ENCODE peak calls at places on chromosomes 6 and 20, in five cellular contexts. W, X, H, S and Q are unnamed samples.

GRCh38 chr6:87661016-87661415 is 41.0 kb downstream of the AKIRIN2 start:
- DNase-seq in W (no peak), X (no peak), H (no peak), S (no peak), Q (no peak)

GRCh38 chr6:14921878-14922277 is 324.0 kb upstream of the JARID2 start:
- DNase-seq in W (no peak), X (peak), H (no peak), S (no peak), Q (no peak)

GRCh38 chr6:105757512-105758200 is 328.5 kb upstream of the PRDM1 start:
- DNase-seq in W (no peak), X (no peak), H (peak), S (no peak), Q (no peak)

GRCh38 chr20:12949429-12949980 is 59.3 kb upstream of the SPTLC3 start:
- DNase-seq in W (no peak), X (no peak), H (no peak), S (no peak), Q (no peak)

GRCh38 chr6:159966339-159966738 is 2.5 kb upstream of the IGF2R start:
- DNase-seq in W (no peak), X (no peak), H (no peak), S (no peak), Q (no peak)

GRCh38 chr6:170129691-170130171 is 161.1 kb downstream of the DLL1 start:
- DNase-seq in W (no peak), X (peak), H (peak), S (peak), Q (no peak)

GRCh38 chr20:46088409-46089075 is 1.2 kb downstream of the NCOA5 start:
- DNase-seq in W (no peak), X (no peak), H (peak), S (no peak), Q (no peak)

GRCh38 chr6:166579234-166579575 is 7.3 kb downstream of the RAMACL start:
- DNase-seq in W (no peak), X (no peak), H (no peak), S (peak), Q (no peak)

GRCh38 chr20:45969712-45970634 is 2.0 kb downstream of the ZNF335 start:
- DNase-seq in W (peak), X (peak), H (peak), S (no peak), Q (no peak)

GRCh38 chr20:33649201-33649631 is 12.9 kb upstream of the C20orf144 start:
- DNase-seq in W (no peak), X (no peak), H (no peak), S (no peak), Q (no peak)

GRCh38 chr6:81752969-81753708 is 658 bp upstream of the TENT5A start:
- DNase-seq in W (peak), X (peak), H (peak), S (peak), Q (peak)
- TF ChIP-seq CTCF in W (peak), X (no peak), H (no peak), S (no peak), Q (no peak)

GRCh38 chr20:50854512-50855249 is 59.8 kb downstream of the BCAS4 start:
- DNase-seq in W (no peak), X (no peak), H (no peak), S (no peak), Q (no peak)

GRCh38 chr20:50848846-50849673 is 54.2 kb downstream of the BCAS4 start:
- DNase-seq in W (peak), X (no peak), H (no peak), S (no peak), Q (no peak)

GRCh38 chr20:50848341-50848808 is 53.5 kb downstream of the BCAS4 start:
- DNase-seq in W (peak), X (peak), H (peak), S (no peak), Q (no peak)

GRCh38 chr20:50852085-50852484 is 57.2 kb downstream of the BCAS4 start:
- DNase-seq in W (no peak), X (no peak), H (no peak), S (no peak), Q (no peak)

GRCh38 chr20:50850721-50851286 is 55.9 kb downstream of the BCAS4 start:
- DNase-seq in W (no peak), X (no peak), H (no peak), S (no peak), Q (no peak)
- TF ChIP-seq CTCF in W (no peak), X (no peak), H (no peak), S (no peak), Q (no peak)

DNA sequence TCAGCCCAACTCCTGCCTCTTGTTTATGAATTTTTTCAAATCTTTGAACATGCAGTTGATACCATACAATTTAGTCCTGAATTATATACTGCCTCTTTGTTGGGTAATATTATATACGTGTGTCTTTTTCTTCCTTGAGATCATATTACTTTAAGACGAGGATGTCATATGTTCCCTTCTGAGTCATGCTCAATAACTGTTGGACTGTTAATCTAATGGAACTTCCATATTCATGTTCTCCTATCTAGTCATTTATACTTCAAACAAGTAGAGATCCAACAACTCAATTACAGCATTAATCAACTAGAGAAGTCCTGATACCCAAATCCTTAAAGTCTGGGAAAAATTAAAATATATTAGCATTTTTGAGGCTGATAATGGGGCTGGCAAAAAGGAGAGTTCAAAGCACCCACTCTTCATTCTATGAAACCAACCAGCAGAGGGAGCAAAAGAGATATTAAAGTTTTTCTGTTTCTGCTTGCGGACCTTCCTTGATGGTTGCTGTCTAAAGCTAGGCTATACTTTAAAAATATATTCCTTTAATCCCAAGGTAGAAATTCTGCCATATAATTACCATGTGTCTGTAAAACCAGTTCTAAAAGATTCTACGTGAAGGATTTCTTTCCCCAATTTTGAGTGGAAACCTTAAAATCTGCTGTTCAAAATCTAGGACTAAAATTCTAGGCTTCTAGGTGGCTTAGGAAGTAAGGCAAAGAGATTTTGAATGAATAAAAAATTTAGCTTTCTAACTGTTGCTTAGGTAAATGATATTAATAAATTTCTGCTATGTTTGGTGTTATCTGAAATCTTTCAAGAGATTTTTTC is 498.9 kb downstream of the BCKDHB start:
- DNase-seq in W (no peak), X (no peak), H (peak), S (no peak), Q (peak)
- TF ChIP-seq CTCF in W (peak), X (peak), H (peak), S (peak), Q (peak)

GRCh38 chr6:30361661-30362060 is 16.7 kb downstream of the RPP21 start:
- DNase-seq in W (no peak), X (no peak), H (no peak), S (no peak), Q (no peak)

GRCh38 chr6:30360139-30360538 is 15.2 kb downstream of the RPP21 start:
- DNase-seq in W (no peak), X (no peak), H (no peak), S (no peak), Q (no peak)

GRCh38 chr6:30363459-30363858 is 18.5 kb downstream of the RPP21 start:
- DNase-seq in W (no peak), X (no peak), H (no peak), S (no peak), Q (no peak)

GRCh38 chr6:30359276-30359675 is 14.3 kb downstream of the RPP21 start:
- DNase-seq in W (no peak), X (no peak), H (no peak), S (no peak), Q (no peak)

DNA sequence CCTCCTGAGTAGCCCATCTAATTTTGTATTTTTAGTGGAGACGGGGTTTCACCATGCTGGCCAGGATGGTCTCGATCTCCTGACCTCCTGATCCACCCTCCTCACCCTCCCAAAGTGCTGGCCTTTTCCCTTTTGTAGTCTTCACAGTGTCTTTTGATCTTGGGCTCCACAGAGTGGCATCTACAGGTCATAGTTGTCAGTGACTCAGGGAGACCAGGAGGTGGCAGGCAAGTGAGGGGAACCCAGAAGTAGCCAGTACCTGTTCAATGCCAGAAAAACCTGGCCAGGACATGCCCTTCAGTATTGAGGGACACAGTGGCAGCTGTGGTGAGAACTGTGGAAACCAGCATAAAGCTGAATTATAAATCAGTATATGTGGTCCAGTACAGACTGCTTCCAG is 19.6 kb downstream of the RPP21 start:
- DNase-seq in W (no peak), X (no peak), H (no peak), S (no peak), Q (no peak)
- TF ChIP-seq CTCF in W (no peak), X (no peak), H (peak), S (no peak), Q (no peak)

GRCh38 chr20:42530855-42531674 is 658.6 kb downstream of the PTPRT start:
- DNase-seq in W (no peak), X (no peak), H (no peak), S (no peak), Q (peak)
- TF ChIP-seq CTCF in W (peak), X (peak), H (peak), S (peak), Q (peak)

GRCh38 chr6:110990835-110991576 is 9.2 kb downstream of the RPF2 start:
- DNase-seq in W (no peak), X (no peak), H (no peak), S (no peak), Q (no peak)
- TF ChIP-seq CTCF in W (no peak), X (no peak), H (no peak), S (no peak), Q (no peak)

DNA sequence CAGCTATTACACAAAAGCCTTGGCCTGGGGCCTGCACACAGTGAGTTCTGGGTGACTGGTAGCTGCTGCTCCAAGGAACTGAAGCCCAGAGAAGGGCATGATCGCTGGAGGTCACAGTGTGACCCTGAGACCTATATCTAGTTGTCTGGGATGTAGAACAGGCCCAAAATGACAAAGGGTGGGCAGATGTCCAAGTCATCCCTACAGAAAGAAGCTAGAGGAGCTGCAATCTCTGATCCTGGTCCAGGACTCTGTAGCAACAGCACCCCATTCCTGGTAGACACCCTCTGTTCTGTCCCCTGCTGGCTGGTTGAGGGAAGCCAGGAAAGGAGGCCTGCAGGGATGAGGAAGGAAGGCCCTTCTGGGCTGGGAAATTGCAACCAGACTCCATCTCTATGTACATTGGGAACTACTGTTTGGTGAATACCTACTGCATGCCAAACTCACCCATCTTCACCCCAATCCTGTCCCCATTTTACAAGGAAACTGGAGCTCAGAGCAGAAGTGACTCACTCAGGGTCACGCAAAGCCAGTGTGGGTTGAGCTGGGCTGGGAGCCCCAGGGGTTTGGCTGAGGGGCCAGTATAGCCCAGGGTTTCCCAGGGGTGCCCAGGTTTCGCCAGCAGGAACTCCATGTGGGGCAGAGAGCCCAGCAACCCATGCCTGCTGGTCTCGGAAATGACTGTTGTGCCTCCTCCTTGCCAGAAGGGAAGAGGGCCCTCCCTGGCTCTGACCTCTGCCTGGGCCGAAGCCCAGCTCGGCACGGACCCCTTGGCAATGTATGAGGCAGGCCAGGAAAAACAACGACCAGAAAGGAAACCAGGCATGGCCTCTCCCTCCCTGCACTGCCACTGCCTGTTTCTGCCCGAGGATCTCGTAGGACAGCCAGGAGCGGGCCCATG is 44.9 kb upstream of the TLDC2 start:
- DNase-seq in W (peak), X (peak), H (no peak), S (no peak), Q (no peak)
- TF ChIP-seq CTCF in W (peak), X (peak), H (peak), S (peak), Q (peak)

GRCh38 chr6:52276130-52276529 is 8.4 kb downstream of the MCM3 start:
- DNase-seq in W (no peak), X (no peak), H (no peak), S (no peak), Q (no peak)

DNA sequence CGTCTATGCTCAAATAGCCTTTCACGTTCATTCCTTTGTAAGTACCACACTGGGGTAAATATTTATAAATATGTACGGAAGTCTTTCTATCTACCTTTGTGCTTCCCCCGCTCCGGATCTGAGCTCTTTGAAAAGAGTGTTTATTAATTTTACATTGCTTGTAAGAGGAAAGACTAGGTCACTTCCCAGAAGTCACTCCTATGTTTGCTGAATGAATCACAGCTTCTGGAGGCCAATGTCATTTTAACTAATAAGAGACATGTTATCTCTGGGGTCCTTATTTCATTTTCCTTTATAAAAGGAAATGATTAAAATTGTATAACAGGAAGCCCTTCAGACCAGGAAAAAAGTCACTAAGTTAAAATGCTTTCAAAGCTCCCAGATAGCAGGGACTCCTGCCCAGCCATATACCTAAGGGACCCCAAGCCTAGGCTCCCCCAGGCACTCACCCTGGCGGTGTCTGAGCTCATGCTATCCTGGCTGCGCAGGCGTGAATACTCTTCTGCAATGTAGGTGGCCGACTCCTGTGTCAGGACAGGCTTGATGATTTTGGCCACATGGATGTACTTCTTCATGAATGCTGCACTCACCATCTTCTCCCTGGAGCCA is 12.6 kb downstream of the MCM3 start:
- DNase-seq in W (no peak), X (no peak), H (no peak), S (no peak), Q (no peak)
- TF ChIP-seq CTCF in W (no peak), X (no peak), H (no peak), S (no peak), Q (no peak)